ENCODE peak calls at places on chromosome 11, in seven cellular contexts. One of them, this sample, is unnamed.

GRCh38 chr11:47583844-47584243 is 2.6 kb upstream of the FAM180B start:
- DNase-seq in esophagus squamous epithelium: no peak
- DNase-seq in dorsolateral prefrontal cortex: no peak
- DNase-seq in AG04450: no peak
- DNase-seq in heart right ventricle: no peak
- DNase-seq in kidney: no peak
- DNase-seq in stomach: no peak
- DNase-seq in this sample: no peak

GRCh38 chr11:103773059-103773458 is 263.4 kb upstream of the DDI1 start:
- DNase-seq in esophagus squamous epithelium: no peak
- DNase-seq in dorsolateral prefrontal cortex: no peak
- DNase-seq in AG04450: peak; percentile 13
- DNase-seq in heart right ventricle: no peak
- DNase-seq in kidney: no peak
- DNase-seq in stomach: no peak
- DNase-seq in this sample: no peak

GRCh38 chr11:121439337-121439736 is 12.8 kb upstream of the SORL1 start:
- DNase-seq in esophagus squamous epithelium: no peak
- DNase-seq in dorsolateral prefrontal cortex: no peak
- DNase-seq in AG04450: no peak
- DNase-seq in heart right ventricle: no peak
- DNase-seq in kidney: no peak
- DNase-seq in stomach: no peak
- DNase-seq in this sample: no peak

GRCh38 chr11:59429924-59430516 is 3.8 kb upstream of the OR5A2 start:
- DNase-seq in esophagus squamous epithelium: no peak
- DNase-seq in dorsolateral prefrontal cortex: no peak
- DNase-seq in AG04450: peak; percentile 18
- DNase-seq in heart right ventricle: peak; percentile 15
- DNase-seq in kidney: no peak
- DNase-seq in stomach: no peak
- DNase-seq in this sample: no peak

GRCh38 chr11:27395556-27396258 is 32.7 kb upstream of the CCDC34 start:
- DNase-seq in esophagus squamous epithelium: no peak
- DNase-seq in dorsolateral prefrontal cortex: no peak
- DNase-seq in AG04450: peak; percentile 41
- DNase-seq in heart right ventricle: no peak
- DNase-seq in kidney: no peak
- DNase-seq in stomach: peak; percentile 40
- DNase-seq in this sample: no peak

GRCh38 chr11:103968685-103969084 is 67.8 kb upstream of the DDI1 start:
- DNase-seq in esophagus squamous epithelium: no peak
- DNase-seq in dorsolateral prefrontal cortex: no peak
- DNase-seq in AG04450: no peak
- DNase-seq in heart right ventricle: no peak
- DNase-seq in kidney: no peak
- DNase-seq in stomach: no peak
- DNase-seq in this sample: no peak

GRCh38 chr11:14907411-14908213 is 15.6 kb upstream of the CYP2R1 start:
- DNase-seq in esophagus squamous epithelium: peak; percentile 12
- DNase-seq in dorsolateral prefrontal cortex: peak; percentile 79
- DNase-seq in AG04450: no peak
- DNase-seq in heart right ventricle: peak; percentile 64
- DNase-seq in kidney: peak; percentile 87
- DNase-seq in stomach: peak; percentile 90
- DNase-seq in this sample: peak; percentile 77

GRCh38 chr11:67572747-67573419 is 10.7 kb upstream of the GSTP1 start:
- DNase-seq in esophagus squamous epithelium: no peak
- DNase-seq in dorsolateral prefrontal cortex: peak; percentile 63
- DNase-seq in AG04450: no peak
- DNase-seq in heart right ventricle: peak; percentile 34
- DNase-seq in kidney: no peak
- DNase-seq in stomach: peak; percentile 79
- DNase-seq in this sample: no peak

GRCh38 chr11:62925745-62926668 is 4.8 kb upstream of the CHRM1 start:
- DNase-seq in esophagus squamous epithelium: no peak
- DNase-seq in dorsolateral prefrontal cortex: no peak
- DNase-seq in AG04450: no peak
- DNase-seq in heart right ventricle: no peak
- DNase-seq in kidney: peak; percentile 77
- DNase-seq in stomach: no peak
- DNase-seq in this sample: no peak

GRCh38 chr11:34865261-34865660 is 50.9 kb downstream of the APIP start:
- DNase-seq in esophagus squamous epithelium: no peak
- DNase-seq in dorsolateral prefrontal cortex: no peak
- DNase-seq in AG04450: no peak
- DNase-seq in heart right ventricle: no peak
- DNase-seq in kidney: no peak
- DNase-seq in stomach: no peak
- DNase-seq in this sample: no peak

GRCh38 chr11:68036717-68037239 is 2.0 kb upstream of the TCIRG1 start:
- DNase-seq in esophagus squamous epithelium: no peak
- DNase-seq in dorsolateral prefrontal cortex: no peak
- DNase-seq in AG04450: no peak
- DNase-seq in heart right ventricle: peak; percentile 63
- DNase-seq in kidney: peak; percentile 85
- DNase-seq in stomach: peak; percentile 79
- DNase-seq in this sample: peak; percentile 73

GRCh38 chr11:110989734-110990133 is 255.8 kb upstream of the POU2AF2 start:
- DNase-seq in esophagus squamous epithelium: no peak
- DNase-seq in dorsolateral prefrontal cortex: no peak
- DNase-seq in AG04450: peak; percentile 80
- DNase-seq in heart right ventricle: no peak
- DNase-seq in kidney: no peak
- DNase-seq in stomach: no peak
- DNase-seq in this sample: no peak

GRCh38 chr11:83818349-83818748 is 532.2 kb upstream of the CCDC90B start:
- DNase-seq in esophagus squamous epithelium: no peak
- DNase-seq in dorsolateral prefrontal cortex: no peak
- DNase-seq in AG04450: no peak
- DNase-seq in heart right ventricle: no peak
- DNase-seq in kidney: no peak
- DNase-seq in stomach: no peak
- DNase-seq in this sample: no peak

GRCh38 chr11:60981515-60981914 is 10.0 kb downstream of the CD6 start:
- DNase-seq in esophagus squamous epithelium: no peak
- DNase-seq in dorsolateral prefrontal cortex: no peak
- DNase-seq in AG04450: no peak
- DNase-seq in heart right ventricle: no peak
- DNase-seq in kidney: no peak
- DNase-seq in stomach: no peak
- DNase-seq in this sample: no peak

GRCh38 chr11:126006068-126006467 is 56.6 kb downstream of the CDON start:
- DNase-seq in esophagus squamous epithelium: no peak
- DNase-seq in dorsolateral prefrontal cortex: no peak
- DNase-seq in AG04450: no peak
- DNase-seq in heart right ventricle: no peak
- DNase-seq in kidney: no peak
- DNase-seq in stomach: no peak
- DNase-seq in this sample: no peak

GRCh38 chr11:122186439-122187080 is 70.5 kb upstream of the BLID start:
- DNase-seq in esophagus squamous epithelium: no peak
- DNase-seq in dorsolateral prefrontal cortex: no peak
- DNase-seq in AG04450: peak; percentile 86
- DNase-seq in heart right ventricle: no peak
- DNase-seq in kidney: no peak
- DNase-seq in stomach: no peak
- DNase-seq in this sample: no peak

GRCh38 chr11:107018902-107019493 is 722 bp upstream of the GUCY1A2 start:
- DNase-seq in esophagus squamous epithelium: no peak
- DNase-seq in dorsolateral prefrontal cortex: peak; percentile 82
- DNase-seq in AG04450: peak; percentile 16
- DNase-seq in heart right ventricle: peak; percentile 55
- DNase-seq in kidney: peak; percentile 91
- DNase-seq in stomach: peak; percentile 52
- DNase-seq in this sample: peak; percentile 50

GRCh38 chr11:100789500-100789899 is 102.4 kb downstream of the ARHGAP42 start:
- DNase-seq in esophagus squamous epithelium: no peak
- DNase-seq in dorsolateral prefrontal cortex: no peak
- DNase-seq in AG04450: no peak
- DNase-seq in heart right ventricle: peak; percentile 46
- DNase-seq in kidney: no peak
- DNase-seq in stomach: no peak
- DNase-seq in this sample: peak; percentile 23

GRCh38 chr11:68689737-68690625 is 5.6 kb downstream of the GAL start:
- DNase-seq in esophagus squamous epithelium: no peak
- DNase-seq in dorsolateral prefrontal cortex: no peak
- DNase-seq in AG04450: no peak
- DNase-seq in heart right ventricle: no peak
- DNase-seq in kidney: peak; percentile 54
- DNase-seq in stomach: no peak
- DNase-seq in this sample: no peak

GRCh38 chr11:19352736-19353110 is 112.0 kb upstream of the E2F8 start:
- DNase-seq in esophagus squamous epithelium: no peak
- DNase-seq in dorsolateral prefrontal cortex: no peak
- DNase-seq in AG04450: no peak
- DNase-seq in heart right ventricle: no peak
- DNase-seq in kidney: no peak
- DNase-seq in stomach: no peak
- DNase-seq in this sample: no peak

GRCh38 chr11:116193321-116194114 is 579.3 kb downstream of the BUD13 start:
- DNase-seq in esophagus squamous epithelium: no peak
- DNase-seq in dorsolateral prefrontal cortex: no peak
- DNase-seq in AG04450: peak; percentile 36
- DNase-seq in heart right ventricle: peak; percentile 50
- DNase-seq in kidney: peak; percentile 93
- DNase-seq in stomach: peak; percentile 67
- DNase-seq in this sample: no peak
- TF ChIP-seq CTCF in esophagus squamous epithelium: no peak
- TF ChIP-seq CTCF in dorsolateral prefrontal cortex: no peak
- TF ChIP-seq CTCF in AG04450: peak; percentile 41
- TF ChIP-seq CTCF in heart right ventricle: peak; percentile 14
- TF ChIP-seq CTCF in kidney: peak; percentile 13
- TF ChIP-seq CTCF in stomach: no peak
- TF ChIP-seq CTCF in this sample: peak; percentile 34

GRCh38 chr11:130160460-130161090 is 993 bp downstream of the ST14 start:
- DNase-seq in esophagus squamous epithelium: no peak
- DNase-seq in dorsolateral prefrontal cortex: no peak
- DNase-seq in AG04450: no peak
- DNase-seq in heart right ventricle: no peak
- DNase-seq in kidney: no peak
- DNase-seq in stomach: no peak
- DNase-seq in this sample: no peak
- H3K4me3 ChIP-seq in esophagus squamous epithelium: peak overlapping the region; percentile 71
- H3K4me3 ChIP-seq in dorsolateral prefrontal cortex: no peak overlapping the region
- H3K4me3 ChIP-seq in AG04450: no peak overlapping the region
- H3K4me3 ChIP-seq in heart right ventricle: peak overlapping the region; percentile 22
- H3K4me3 ChIP-seq in kidney: peak overlapping the region; percentile 65
- H3K4me3 ChIP-seq in stomach: peak overlapping the region; percentile 53
- H3K4me3 ChIP-seq in this sample: peak overlapping the region; percentile 57

DNA sequence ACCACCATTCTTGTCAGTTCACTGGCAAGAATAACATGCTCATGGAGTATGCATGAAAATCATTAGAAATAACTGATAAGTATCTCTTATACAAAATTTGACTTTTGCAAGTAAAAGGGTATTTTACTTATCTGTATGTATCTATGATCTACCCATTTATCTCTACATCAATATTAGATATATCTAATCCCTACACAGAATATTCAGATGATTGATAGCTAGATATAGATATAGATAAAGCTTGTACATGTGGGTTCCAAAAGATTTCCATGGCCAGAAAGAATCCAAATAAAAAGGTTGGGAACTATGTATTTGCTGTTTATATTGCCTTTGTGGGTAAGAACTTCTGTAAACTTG is 185.5 kb downstream of the MAML2 start:
- DNase-seq in esophagus squamous epithelium: no peak
- DNase-seq in dorsolateral prefrontal cortex: no peak
- DNase-seq in AG04450: no peak
- DNase-seq in heart right ventricle: no peak
- DNase-seq in kidney: no peak
- DNase-seq in stomach: no peak
- DNase-seq in this sample: no peak
- TF ChIP-seq CTCF in esophagus squamous epithelium: no peak
- TF ChIP-seq CTCF in dorsolateral prefrontal cortex: no peak
- TF ChIP-seq CTCF in AG04450: no peak
- TF ChIP-seq CTCF in heart right ventricle: no peak
- TF ChIP-seq CTCF in kidney: no peak
- TF ChIP-seq CTCF in stomach: no peak
- TF ChIP-seq CTCF in this sample: no peak

GRCh38 chr11:129950319-129951034 is 52.2 kb downstream of the PRDM10 start:
- DNase-seq in esophagus squamous epithelium: no peak
- DNase-seq in dorsolateral prefrontal cortex: no peak
- DNase-seq in AG04450: peak; percentile 6
- DNase-seq in heart right ventricle: peak; percentile 49
- DNase-seq in kidney: peak; percentile 74
- DNase-seq in stomach: no peak
- DNase-seq in this sample: peak; percentile 25

GRCh38 chr11:129949067-129949466 is 53.6 kb downstream of the PRDM10 start:
- DNase-seq in esophagus squamous epithelium: no peak
- DNase-seq in dorsolateral prefrontal cortex: no peak
- DNase-seq in AG04450: no peak
- DNase-seq in heart right ventricle: no peak
- DNase-seq in kidney: no peak
- DNase-seq in stomach: no peak
- DNase-seq in this sample: no peak

GRCh38 chr11:129949976-129950318 is 52.7 kb downstream of the PRDM10 start:
- DNase-seq in esophagus squamous epithelium: no peak
- DNase-seq in dorsolateral prefrontal cortex: no peak
- DNase-seq in AG04450: no peak
- DNase-seq in heart right ventricle: no peak
- DNase-seq in kidney: no peak
- DNase-seq in stomach: no peak
- DNase-seq in this sample: no peak

GRCh38 chr11:129951201-129951882 is 51.3 kb downstream of the PRDM10 start:
- DNase-seq in esophagus squamous epithelium: no peak
- DNase-seq in dorsolateral prefrontal cortex: no peak
- DNase-seq in AG04450: no peak
- DNase-seq in heart right ventricle: no peak
- DNase-seq in kidney: no peak
- DNase-seq in stomach: no peak
- DNase-seq in this sample: no peak

DNA sequence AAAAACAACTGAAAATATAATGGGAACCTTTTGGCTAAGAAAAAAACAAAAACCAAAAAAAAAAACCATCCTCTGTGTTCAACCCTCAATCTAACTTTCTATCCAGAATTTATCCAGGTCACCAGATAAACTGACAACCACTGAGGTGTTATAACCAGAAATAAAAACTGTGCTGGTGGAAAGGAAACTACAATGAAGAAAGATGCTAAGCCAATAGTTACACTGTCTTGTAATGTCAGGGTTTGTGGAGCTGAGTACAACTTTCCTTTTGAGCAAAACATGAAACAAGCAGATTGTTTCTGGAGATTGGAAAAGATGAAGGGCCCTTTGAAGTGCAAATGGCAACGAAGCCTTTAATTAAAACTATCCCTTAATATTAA is 50.8 kb downstream of the PRDM10 start:
- DNase-seq in esophagus squamous epithelium: no peak
- DNase-seq in dorsolateral prefrontal cortex: no peak
- DNase-seq in AG04450: no peak
- DNase-seq in heart right ventricle: no peak
- DNase-seq in kidney: no peak
- DNase-seq in stomach: no peak
- DNase-seq in this sample: no peak
- H3K4me3 ChIP-seq in esophagus squamous epithelium: no peak overlapping the region
- H3K4me3 ChIP-seq in dorsolateral prefrontal cortex: no peak overlapping the region
- H3K4me3 ChIP-seq in AG04450: no peak overlapping the region
- H3K4me3 ChIP-seq in heart right ventricle: no peak overlapping the region
- H3K4me3 ChIP-seq in kidney: no peak overlapping the region
- H3K4me3 ChIP-seq in stomach: no peak overlapping the region
- H3K4me3 ChIP-seq in this sample: no peak overlapping the region

This sample was measured in left ventricle myocardium inferior.